ENCODE peak calls at places on chromosomes 7 and 10, in seven cellular contexts. N is SK-N-SH, B is IMR-90, S is HepG2, W is GM12878, L is K562, X is H1. E is an unnamed sample.

GRCh38 chr7:26642416-26642815 is 222.0 kb downstream of the SKAP2 start:
- DNase-seq in N (no peak), B (no peak), S (no peak), W (no peak), L (no peak), X (no peak), E (no peak)

GRCh38 chr10:126240483-126240882 is 147.8 kb downstream of the ADAM12 start:
- DNase-seq in N (no peak), B (no peak), S (no peak), W (no peak), L (no peak), X (no peak), E (no peak)

GRCh38 chr10:68082815-68083395 is 7.8 kb upstream of the HERC4 start:
- DNase-seq in N (peak), B (peak), S (no peak), W (no peak), L (no peak), X (no peak), E (peak)

GRCh38 chr10:62250594-62251198 is 17.9 kb downstream of the RTKN2 start:
- DNase-seq in N (no peak), B (peak), S (peak), W (no peak), L (no peak), X (no peak), E (no peak)

GRCh38 chr7:30028749-30029635 is 780 bp downstream of the PLEKHA8 start:
- DNase-seq in N (no peak), B (peak), S (peak), W (no peak), L (peak), X (no peak), E (peak)

GRCh38 chr7:12890586-12890985 is 203.2 kb downstream of the ARL4A start:
- DNase-seq in N (no peak), B (no peak), S (no peak), W (no peak), L (no peak), X (no peak), E (no peak)

GRCh38 chr7:19404912-19405329 is 259.7 kb upstream of the FERD3L start:
- DNase-seq in N (no peak), B (peak), S (no peak), W (no peak), L (no peak), X (peak), E (peak)

GRCh38 chr10:1448252-1448901 is 288.9 kb downstream of the ADARB2 start:
- DNase-seq in N (no peak), B (no peak), S (no peak), W (no peak), L (no peak), X (no peak), E (no peak)

GRCh38 chr7:3695602-3696001 is 394.6 kb downstream of the SDK1 start:
- DNase-seq in N (peak), B (no peak), S (no peak), W (no peak), L (no peak), X (no peak), E (no peak)

GRCh38 chr10:62527019-62527827 is 153.1 kb downstream of the ZNF365 start:
- DNase-seq in N (no peak), B (no peak), S (no peak), W (peak), L (no peak), X (no peak), E (no peak)

GRCh38 chr7:93150200-93150835 is 2.1 kb upstream of the SAMD9L start:
- DNase-seq in N (no peak), B (peak), S (no peak), W (no peak), L (no peak), X (no peak), E (no peak)

GRCh38 chr10:129966831-129967578 is 2.9 kb upstream of the EBF3 start:
- DNase-seq in N (no peak), B (no peak), S (no peak), W (no peak), L (no peak), X (no peak), E (no peak)

GRCh38 chr10:11210211-11210922 is 192.7 kb downstream of the CELF2 start:
- DNase-seq in N (no peak), B (no peak), S (no peak), W (no peak), L (no peak), X (no peak), E (no peak)

GRCh38 chr10:11207276-11207809 is 189.7 kb downstream of the CELF2 start:
- DNase-seq in N (no peak), B (no peak), S (no peak), W (no peak), L (no peak), X (no peak), E (no peak)

GRCh38 chr10:11208908-11209809 is 191.5 kb downstream of the CELF2 start:
- DNase-seq in N (no peak), B (no peak), S (no peak), W (no peak), L (no peak), X (no peak), E (no peak)

GRCh38 chr10:11208243-11208642 is 190.6 kb downstream of the CELF2 start:
- DNase-seq in N (no peak), B (no peak), S (no peak), W (no peak), L (no peak), X (no peak), E (no peak)

DNA sequence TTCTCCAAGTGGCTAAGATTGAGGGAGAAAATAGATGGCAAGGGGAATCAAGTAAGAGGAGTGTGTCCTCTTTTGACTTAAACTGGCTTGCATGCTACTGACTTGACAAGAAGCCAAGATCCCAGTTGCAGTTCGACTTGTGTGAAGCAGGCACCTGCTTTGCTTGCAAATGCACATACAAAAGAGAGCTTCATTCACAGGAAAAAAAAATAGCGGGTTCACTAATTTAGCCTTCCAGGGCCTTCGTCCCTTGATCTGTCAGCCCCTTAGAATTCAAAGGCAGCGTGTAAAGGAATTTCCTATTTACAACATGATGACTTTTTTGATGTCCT is 192.1 kb downstream of the CELF2 start:
- DNase-seq in N (no peak), B (no peak), S (no peak), W (no peak), L (no peak), X (no peak), E (no peak)
- H3K4me3 ChIP-seq in N (no peak), B (no peak), S (no peak), W (peak), L (no peak), X (no peak), E (no peak)

GRCh38 chr7:117172283-117172682 is 150.6 kb downstream of the WNT2 start:
- DNase-seq in N (no peak), B (peak), S (no peak), W (no peak), L (no peak), X (no peak), E (no peak)

GRCh38 chr7:117165656-117166055 is 157.2 kb downstream of the WNT2 start:
- DNase-seq in N (no peak), B (no peak), S (no peak), W (no peak), L (no peak), X (no peak), E (no peak)

GRCh38 chr7:117171106-117171505 is 151.8 kb downstream of the WNT2 start:
- DNase-seq in N (no peak), B (no peak), S (peak), W (no peak), L (no peak), X (no peak), E (no peak)

GRCh38 chr7:117173001-117173400 is 149.9 kb downstream of the WNT2 start:
- DNase-seq in N (no peak), B (no peak), S (no peak), W (no peak), L (no peak), X (no peak), E (no peak)

GRCh38 chr7:117169907-117170306 is 153.0 kb downstream of the WNT2 start:
- DNase-seq in N (no peak), B (no peak), S (no peak), W (no peak), L (no peak), X (no peak), E (no peak)
- TF ChIP-seq USF2 in N (no peak), B (no peak), S (no peak), W (no peak), L (no peak), X (no peak), E (no peak)

GRCh38 chr10:133262696-133263095 is 14.0 kb downstream of the ADAM8 start:
- DNase-seq in N (no peak), B (no peak), S (no peak), W (no peak), L (no peak), X (no peak), E (no peak)
- H3K4me3 ChIP-seq in N (no peak), B (no peak), S (no peak), W (no peak), L (no peak), X (no peak), E (no peak)

DNA sequence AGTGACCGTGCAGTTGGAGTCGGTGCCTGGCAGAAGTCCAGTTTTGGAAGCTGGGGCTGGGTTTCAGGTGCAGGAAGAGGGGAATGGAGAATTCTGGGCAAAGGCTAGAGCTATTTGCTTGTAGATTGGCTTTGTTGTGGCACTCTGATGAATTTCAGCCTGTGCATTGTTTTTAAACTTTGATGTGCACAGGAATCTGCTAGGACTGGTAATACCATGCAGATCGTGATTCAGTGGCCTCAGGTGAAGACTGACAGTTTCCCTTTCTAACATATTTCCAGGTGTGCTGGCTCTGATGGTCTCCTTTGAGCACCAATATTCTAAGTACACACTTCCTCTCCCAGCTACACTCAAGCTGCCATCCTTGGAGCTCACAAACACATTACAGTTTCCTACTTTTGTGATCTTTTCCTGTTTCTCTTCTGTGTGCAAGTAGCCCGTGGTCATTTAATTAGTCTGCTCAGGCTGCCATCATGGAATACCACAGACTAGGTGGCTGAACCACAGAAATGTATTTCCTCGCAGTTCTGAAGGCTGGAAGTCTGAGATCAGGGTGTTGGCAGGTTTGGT is 55.6 kb downstream of the NOC3L start:
- DNase-seq in N (no peak), B (no peak), S (no peak), W (no peak), L (no peak), X (no peak), E (no peak)
- TF ChIP-seq USF2 in N (no peak), B (no peak), S (no peak), W (no peak), L (no peak), X (no peak), E (no peak)

GRCh38 chr10:88922041-88922440 is 30.5 kb downstream of the ACTA2 start:
- DNase-seq in N (no peak), B (peak), S (no peak), W (no peak), L (no peak), X (no peak), E (no peak)
- H3K4me3 ChIP-seq in N (no peak), B (no peak), S (no peak), W (no peak), L (no peak), X (no peak), E (no peak)

GRCh38 chr10:69574571-69574978 is 1.4 kb upstream of the NEUROG3 start:
- DNase-seq in N (peak), B (no peak), S (no peak), W (no peak), L (no peak), X (no peak), E (no peak)
- TF ChIP-seq USF2 in N (no peak), B (no peak), S (no peak), W (no peak), L (no peak), X (no peak), E (no peak)

E was measured in A549.